ENCODE peak calls at places on chromosomes 16 and 17, in seven cellular contexts. O, L, J, C, A, X and I are unnamed samples.

GRCh38 chr17:82972836-82973372 is 106.5 kb upstream of the METRNL start:
- DNase-seq in O (no peak), L (no peak), J (no peak), C (no peak), A (no peak), X (no peak), I (no peak)

GRCh38 chr17:39928868-39929651 is 1.5 kb downstream of the LRRC3C start:
- DNase-seq in O (no peak), L (peak), J (no peak), C (peak), A (no peak), X (peak), I (peak)

GRCh38 chr16:67029249-67030096 is 524 bp downstream of the CBFB start:
- DNase-seq in O (peak), L (peak), J (peak), C (peak), A (peak), X (no peak), I (peak)

GRCh38 chr16:82761858-82762257 is 135.1 kb downstream of the CDH13 start:
- DNase-seq in O (no peak), L (peak), J (peak), C (no peak), A (no peak), X (no peak), I (peak)

GRCh38 chr17:17778308-17779014 is 58.3 kb downstream of the SREBF1 start:
- DNase-seq in O (no peak), L (peak), J (peak), C (no peak), A (no peak), X (no peak), I (peak)

GRCh38 chr17:42182927-42183734 is 2.1 kb downstream of the HCRT start:
- DNase-seq in O (no peak), L (peak), J (no peak), C (no peak), A (no peak), X (no peak), I (peak)

GRCh38 chr16:80045944-80046660 is 445.6 kb upstream of the MAF start:
- DNase-seq in O (no peak), L (no peak), J (no peak), C (no peak), A (no peak), X (no peak), I (no peak)

GRCh38 chr16:26111900-26112299 is 420.1 kb downstream of the HS3ST4 start:
- DNase-seq in O (no peak), L (no peak), J (no peak), C (peak), A (no peak), X (no peak), I (no peak)

GRCh38 chr16:23742761-23743160 is 12.1 kb upstream of the CHP2 start:
- DNase-seq in O (no peak), L (no peak), J (no peak), C (no peak), A (no peak), X (no peak), I (no peak)

GRCh38 chr16:28289939-28290862 is 2.1 kb upstream of the SBK1 start:
- DNase-seq in O (no peak), L (no peak), J (no peak), C (no peak), A (no peak), X (no peak), I (no peak)

GRCh38 chr17:73952136-73952497 is 251.4 kb upstream of the RPL38 start:
- DNase-seq in O (no peak), L (no peak), J (peak), C (peak), A (no peak), X (no peak), I (no peak)

GRCh38 chr17:67157732-67158639 is 87.0 kb downstream of the HELZ start:
- DNase-seq in O (no peak), L (peak), J (peak), C (peak), A (no peak), X (peak), I (peak)

GRCh38 chr16:57471852-57472664 is 9.6 kb downstream of the POLR2C start:
- DNase-seq in O (no peak), L (no peak), J (no peak), C (no peak), A (no peak), X (no peak), I (peak)

GRCh38 chr16:4637501-4638166 is 13.0 kb downstream of the MGRN1 start:
- DNase-seq in O (no peak), L (no peak), J (peak), C (no peak), A (no peak), X (no peak), I (no peak)

GRCh38 chr17:16929281-16929680 is 42.6 kb downstream of the TNFRSF13B start:
- DNase-seq in O (no peak), L (no peak), J (no peak), C (no peak), A (no peak), X (no peak), I (no peak)

GRCh38 chr16:85479972-85480726 is 133.0 kb upstream of the GSE1 start:
- DNase-seq in O (no peak), L (no peak), J (no peak), C (peak), A (peak), X (no peak), I (no peak)